ENCODE peak calls at places on chromosomes 11 and 22, in seven cellular contexts. H is CD4-positive, alpha-beta T cell; T is fibroblast of lung; K is lung; I is esophagus squamous epithelium; N is CD8-positive, alpha-beta T cell; V is neuronal stem cell. W is an unnamed sample.

GRCh38 chr11:69213315-69213714 is 57.6 kb downstream of the SMIM38 start:
- DNase-seq in H (no peak), T (no peak), K (no peak), I (no peak), N (no peak), V (no peak), W (no peak)

GRCh38 chr11:71150859-71151258 is 101.5 kb downstream of the SHANK2 start:
- DNase-seq in H (no peak), T (no peak), K (no peak), I (no peak), N (no peak), V (no peak), W (no peak)

GRCh38 chr11:46142561-46142960 is 21.3 kb upstream of the PHF21A start:
- DNase-seq in H (no peak), T (no peak), K (no peak), I (no peak), N (no peak), V (no peak), W (no peak)

GRCh38 chr11:70623906-70624597 is 225.7 kb downstream of the CTTN start:
- DNase-seq in H (no peak), T (no peak), K (no peak), I (no peak), N (no peak), V (no peak), W (no peak)

GRCh38 chr22:27639180-27640086 is 162.1 kb downstream of the MN1 start:
- DNase-seq in H (no peak), T (no peak), K (no peak), I (no peak), N (no peak), V (no peak), W (no peak)

GRCh38 chr11:116099541-116099940 is 595.3 kb upstream of the CADM1 start:
- DNase-seq in H (no peak), T (no peak), K (no peak), I (no peak), N (no peak), V (no peak), W (no peak)

GRCh38 chr11:17855531-17856290 is 121.1 kb downstream of the KCNC1 start:
- DNase-seq in H (no peak), T (no peak), K (no peak), I (no peak), N (no peak), V (no peak), W (no peak)

GRCh38 chr11:69914286-69915150 is 95.3 kb upstream of the FGF3 start:
- DNase-seq in H (no peak), T (no peak), K (no peak), I (no peak), N (no peak), V (no peak), W (no peak)

GRCh38 chr11:94674005-94674491 is 94.1 kb upstream of the AMOTL1 start:
- DNase-seq in H (no peak), T (no peak), K (no peak), I (no peak), N (no peak), V (no peak), W (no peak)

GRCh38 chr22:22342697-22343602 is 98.4 kb downstream of the VPREB1 start:
- DNase-seq in H (peak; percentile 73), T (peak; percentile 8), K (peak; percentile 92), I (no peak), N (peak; percentile 56), V (peak; percentile 57), W (peak; percentile 79)

GRCh38 chr22:21962655-21962949 is 10.0 kb upstream of the PPM1F start:
- DNase-seq in H (no peak), T (no peak), K (no peak), I (no peak), N (no peak), V (no peak), W (no peak)

GRCh38 chr22:30277547-30278344 is 11.1 kb upstream of the OSM start:
- DNase-seq in H (no peak), T (peak; percentile 73), K (no peak), I (no peak), N (no peak), V (no peak), W (no peak)

GRCh38 chr11:68617925-68618809 is 66.2 kb upstream of the GAL start:
- DNase-seq in H (no peak), T (no peak), K (no peak), I (no peak), N (no peak), V (no peak), W (no peak)

GRCh38 chr11:76267563-76267962 is 61.3 kb upstream of the WNT11 start:
- DNase-seq in H (no peak), T (peak; percentile 17), K (no peak), I (no peak), N (no peak), V (no peak), W (no peak)

GRCh38 chr11:65045061-65045460 is 4.1 kb downstream of the SAC3D1 start:
- DNase-seq in H (no peak), T (no peak), K (no peak), I (no peak), N (no peak), V (no peak), W (no peak)

GRCh38 chr11:92198276-92198675 is 26.3 kb upstream of the FAT3 start:
- DNase-seq in H (no peak), T (no peak), K (no peak), I (no peak), N (no peak), V (no peak), W (no peak)

GRCh38 chr11:773830-774229 is 3.5 kb downstream of the GATD1 start:
- DNase-seq in H (no peak), T (no peak), K (no peak), I (no peak), N (no peak), V (no peak), W (no peak)

DNA sequence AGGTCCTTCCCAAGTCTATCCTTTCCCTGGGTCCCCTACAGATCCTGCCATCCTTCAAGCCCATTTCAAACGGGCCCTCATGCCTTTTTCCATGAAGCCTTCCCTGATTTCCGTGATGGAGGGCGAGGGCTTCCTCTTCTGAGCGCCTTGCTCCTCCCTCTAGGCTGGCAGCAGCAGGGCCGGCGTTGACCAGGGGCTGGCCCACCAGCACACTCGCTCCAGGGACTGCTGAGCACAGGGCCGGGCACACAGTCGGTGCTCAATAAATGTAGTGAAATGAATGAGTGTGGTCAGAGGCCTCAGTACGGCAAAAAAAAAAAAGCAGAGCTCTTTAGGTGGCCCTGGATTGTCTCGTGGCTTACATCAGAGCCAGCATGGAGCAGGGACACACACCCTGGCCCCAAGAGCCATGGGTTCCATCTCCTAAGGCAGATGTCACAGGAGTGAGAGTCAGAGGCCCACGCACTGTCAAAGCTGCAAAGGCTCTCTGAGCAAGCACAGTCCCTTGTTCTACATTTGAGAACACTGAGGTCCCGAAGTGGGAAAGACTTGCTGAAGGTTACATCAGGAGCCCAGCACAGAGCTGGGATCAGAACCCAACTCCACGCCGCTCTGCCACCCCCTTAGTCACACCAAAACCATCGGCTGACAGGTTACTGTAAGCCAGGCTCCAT is 3.1 kb downstream of the IL2RB start:
- DNase-seq in H (no peak), T (no peak), K (no peak), I (no peak), N (no peak), V (no peak), W (no peak)
- H3K27ac ChIP-seq in H (peak overlapping the region; percentile 9), T (no peak overlapping the region), K (no peak overlapping the region), I (no peak overlapping the region), N (no peak overlapping the region), V (no peak overlapping the region), W (no peak overlapping the region)

DNA sequence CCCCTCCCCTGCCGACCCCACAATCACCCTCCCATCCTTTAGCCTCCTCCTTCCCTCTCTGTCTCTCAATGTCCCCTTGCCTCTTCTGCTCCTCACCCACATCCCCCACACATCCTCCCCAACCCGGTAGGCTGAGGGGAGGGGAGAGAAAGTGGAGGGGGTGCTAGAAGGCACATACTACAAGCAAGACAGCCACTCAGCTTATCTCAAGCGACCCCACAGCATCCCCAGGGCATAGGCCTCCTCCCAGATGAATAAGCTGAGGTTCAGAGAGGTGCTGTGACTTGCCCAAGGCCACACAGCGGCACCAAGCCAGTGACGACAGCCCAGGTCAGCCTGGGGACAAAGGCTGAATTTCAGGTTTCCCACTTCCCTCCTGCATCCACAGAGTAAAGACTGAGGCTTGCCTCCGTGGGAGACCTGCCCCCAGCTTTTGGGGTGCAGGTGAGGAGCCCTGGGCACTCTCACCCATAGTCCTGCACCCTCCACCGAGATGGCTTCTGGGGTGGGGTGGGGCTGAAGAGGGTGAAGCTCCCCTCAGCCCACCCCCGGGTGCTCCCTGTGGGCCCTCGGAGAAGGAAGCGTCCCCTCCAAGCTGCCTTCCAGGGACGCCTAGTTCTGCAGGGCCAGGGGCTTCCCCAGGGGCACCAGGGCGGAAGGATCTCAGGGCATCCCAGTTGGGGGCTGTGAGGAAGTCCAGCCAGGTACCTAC is 511 bp downstream of the RAC2 start:
- DNase-seq in H (peak; percentile 44), T (no peak), K (no peak), I (no peak), N (no peak), V (no peak), W (no peak)
- H3K27ac ChIP-seq in H (peak overlapping the region; percentile 96), T (no peak overlapping the region), K (no peak overlapping the region), I (peak overlapping the region; percentile 80), N (peak overlapping the region; percentile 81), V (no peak overlapping the region), W (no peak overlapping the region)

GRCh38 chr11:61536676-61537270 is 28.2 kb downstream of the LRRC10B start:
- DNase-seq in H (no peak), T (no peak), K (no peak), I (no peak), N (no peak), V (no peak), W (no peak)

GRCh38 chr11:61537326-61537725 is 28.8 kb downstream of the LRRC10B start:
- DNase-seq in H (no peak), T (no peak), K (no peak), I (no peak), N (no peak), V (no peak), W (no peak)

GRCh38 chr11:61534901-61535839 is 26.6 kb downstream of the LRRC10B start:
- DNase-seq in H (no peak), T (no peak), K (no peak), I (no peak), N (no peak), V (no peak), W (no peak)

GRCh38 chr11:61534025-61534900 is 25.7 kb downstream of the LRRC10B start:
- DNase-seq in H (no peak), T (no peak), K (no peak), I (no peak), N (no peak), V (no peak), W (no peak)

DNA sequence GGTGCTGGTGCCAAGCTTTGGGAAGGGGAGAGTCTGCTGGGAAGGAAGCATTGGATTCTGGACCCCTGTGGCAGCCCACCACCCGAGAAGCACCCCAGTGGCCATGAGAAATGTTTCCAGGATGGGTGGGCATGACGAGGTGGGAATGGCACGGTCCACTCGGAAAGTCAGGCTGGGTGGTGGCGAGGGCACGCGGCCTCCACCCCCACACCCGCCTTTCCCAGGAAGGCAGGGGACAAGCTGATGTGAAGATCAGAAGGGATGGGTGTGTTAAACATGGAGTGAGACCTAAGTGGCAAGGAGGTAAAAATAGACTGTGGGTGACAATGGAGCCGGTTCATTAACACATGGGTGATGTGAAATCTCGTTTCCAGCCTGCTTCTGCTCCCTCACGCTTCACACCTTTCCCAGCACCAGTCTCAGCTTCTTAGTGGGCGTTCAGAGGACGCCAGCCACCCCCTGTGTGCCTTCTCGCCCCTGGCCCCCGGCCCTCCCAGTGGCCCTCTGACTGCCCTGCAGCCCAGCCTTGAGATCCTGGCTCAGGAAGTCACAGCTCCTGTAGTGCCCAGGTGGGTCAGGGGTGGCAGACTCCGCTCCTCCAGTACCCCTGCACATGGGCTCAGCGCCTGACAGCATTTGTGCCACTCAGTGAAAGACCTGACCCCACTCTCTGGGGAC is 27.6 kb downstream of the LRRC10B start:
- DNase-seq in H (no peak), T (no peak), K (no peak), I (no peak), N (no peak), V (no peak), W (no peak)
- H3K27ac ChIP-seq in H (no peak overlapping the region), T (no peak overlapping the region), K (no peak overlapping the region), I (no peak overlapping the region), N (no peak overlapping the region), V (no peak overlapping the region), W (no peak overlapping the region)

GRCh38 chr11:34234086-34234740 is 123.6 kb downstream of the ABTB2 start:
- DNase-seq in H (peak; percentile 72), T (no peak), K (peak; percentile 48), I (no peak), N (peak; percentile 58), V (no peak), W (peak; percentile 55)
- H3K27ac ChIP-seq in H (no peak overlapping the region), T (no peak overlapping the region), K (no peak overlapping the region), I (no peak overlapping the region), N (no peak overlapping the region), V (no peak overlapping the region), W (no peak overlapping the region)

W was measured in iPS DF 6.9.